ENCODE peak calls at places on chromosomes 5 and 9, in seven cellular contexts. U is CD8-positive, alpha-beta memory T cell; V is fibroblast of villous mesenchyme; O is fibroblast of lung; D is transverse colon; P is body of pancreas; T is cardiac fibroblast. N is an unnamed sample.

GRCh38 chr5:160133071-160133917 is 14.0 kb upstream of the PWWP2A start:
- DNase-seq in T (peak), P (peak), U (no peak), O (peak), V (peak), D (no peak), N (no peak)

GRCh38 chr9:80561526-80561925 is 989.8 kb downstream of the TLE4 start:
- DNase-seq in U (no peak), P (no peak), O (peak), T (peak), V (no peak), D (no peak), N (no peak)

GRCh38 chr5:135598691-135599395 is 20.1 kb upstream of the CXCL14 start:
- DNase-seq in U (no peak), O (no peak), V (no peak), D (no peak), P (no peak), T (no peak), N (no peak)

GRCh38 chr9:100575765-100576368 is 2.0 kb upstream of the CAVIN4 start:
- DNase-seq in O (peak), V (no peak), U (no peak), P (no peak), T (peak), D (no peak), N (no peak)

GRCh38 chr9:88923653-88924284 is 67.5 kb upstream of the S1PR3 start:
- DNase-seq in T (no peak), U (no peak), O (no peak), V (no peak), P (peak), D (no peak), N (no peak)

GRCh38 chr5:63250939-63251338 is 672.3 kb downstream of the LRRC70 start:
- DNase-seq in O (no peak), U (no peak), P (no peak), T (no peak), D (no peak), V (no peak), N (no peak)

GRCh38 chr5:39197556-39197955 is 21.8 kb downstream of the FYB1 start:
- DNase-seq in V (no peak), T (no peak), O (no peak), P (no peak), U (peak), D (no peak), N (no peak)

GRCh38 chr9:127132921-127133647 is 10.6 kb upstream of the ANGPTL2 start:
- DNase-seq in D (no peak), T (peak), P (no peak), U (no peak), V (peak), O (peak), N (no peak)

GRCh38 chr5:112366987-112367386 is 52.1 kb downstream of the EPB41L4A start:
- DNase-seq in T (peak), D (no peak), O (no peak), P (no peak), V (no peak), U (no peak), N (no peak)

GRCh38 chr9:93013856-93014582 is 44.5 kb upstream of the SUSD3 start:
- DNase-seq in T (no peak), U (no peak), V (no peak), D (no peak), O (no peak), P (no peak), N (no peak)

GRCh38 chr5:160493806-160494317 is 72.2 kb downstream of the PTTG1 start:
- DNase-seq in U (no peak), V (no peak), D (no peak), P (no peak), O (no peak), T (no peak), N (no peak)

GRCh38 chr9:107792596-107792995 is 303.0 kb upstream of the KLF4 start:
- DNase-seq in P (no peak), T (no peak), D (no peak), V (no peak), O (no peak), U (no peak), N (no peak)

GRCh38 chr9:101485873-101486692 is 47.6 kb upstream of the RNF20 start:
- DNase-seq in T (peak), O (peak), U (no peak), P (peak), V (peak), D (peak), N (peak)

GRCh38 chr5:95760291-95761191 is 29.4 kb downstream of the RHOBTB3 start:
- DNase-seq in U (no peak), D (no peak), P (no peak), V (peak), T (peak), O (peak), N (no peak)

GRCh38 chr5:137122075-137122474 is 377.1 kb downstream of the SPOCK1 start:
- DNase-seq in T (peak), D (no peak), V (no peak), O (peak), P (peak), U (no peak), N (no peak)

GRCh38 chr5:8517461-8517860 is 648.5 kb downstream of the MTRR start:
- DNase-seq in O (no peak), V (peak), T (no peak), D (no peak), U (no peak), P (no peak), N (no peak)

GRCh38 chr9:89305868-89306267 is 5.1 kb upstream of the CKS2 start:
- DNase-seq in D (no peak), P (no peak), O (no peak), V (no peak), T (no peak), U (no peak), N (no peak)

GRCh38 chr9:95752129-95752731 is 123.3 kb upstream of the ERCC6L2 start:
- DNase-seq in V (no peak), T (no peak), U (no peak), D (no peak), O (no peak), P (no peak), N (no peak)
- H3K4me3 ChIP-seq in V (no peak), T (no peak), U (no peak), D (no peak), O (no peak), P (no peak), N (no peak)

DNA sequence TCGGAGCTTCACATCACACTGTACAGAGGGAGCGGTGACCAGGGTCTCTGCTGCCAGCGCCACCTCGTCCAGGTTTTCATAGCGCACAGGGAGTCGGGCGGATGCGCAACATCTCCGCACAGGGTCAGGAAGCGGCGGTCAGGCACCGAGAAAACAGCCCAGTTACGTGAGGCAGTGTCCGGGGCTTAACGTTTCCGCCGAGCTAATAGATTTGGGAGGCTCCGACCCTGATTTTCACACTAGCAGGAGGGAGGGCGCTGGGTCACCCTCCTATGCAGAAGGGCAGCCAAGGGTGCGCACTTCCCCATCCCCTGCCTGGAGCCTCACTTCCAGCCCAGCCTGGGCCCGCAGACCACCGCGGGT is 13.7 kb downstream of the BTNL9 start:
- DNase-seq in O (no peak), D (no peak), U (no peak), T (no peak), V (no peak), P (no peak), N (no peak)
- H3K4me3 ChIP-seq in O (no peak), D (peak), U (peak), T (no peak), V (no peak), P (no peak), N (no peak)

GRCh38 chr5:146698651-146699050 is 179.9 kb downstream of the PPP2R2B start:
- DNase-seq in T (no peak), U (no peak), P (no peak), O (no peak), V (no peak), D (no peak), N (no peak)

GRCh38 chr5:146699129-146699528 is 179.4 kb downstream of the PPP2R2B start:
- DNase-seq in O (no peak), U (no peak), V (no peak), P (no peak), T (no peak), D (no peak), N (no peak)

GRCh38 chr5:146699729-146700430 is 178.7 kb downstream of the PPP2R2B start:
- DNase-seq in U (no peak), O (no peak), P (no peak), V (no peak), T (no peak), D (no peak), N (no peak)

DNA sequence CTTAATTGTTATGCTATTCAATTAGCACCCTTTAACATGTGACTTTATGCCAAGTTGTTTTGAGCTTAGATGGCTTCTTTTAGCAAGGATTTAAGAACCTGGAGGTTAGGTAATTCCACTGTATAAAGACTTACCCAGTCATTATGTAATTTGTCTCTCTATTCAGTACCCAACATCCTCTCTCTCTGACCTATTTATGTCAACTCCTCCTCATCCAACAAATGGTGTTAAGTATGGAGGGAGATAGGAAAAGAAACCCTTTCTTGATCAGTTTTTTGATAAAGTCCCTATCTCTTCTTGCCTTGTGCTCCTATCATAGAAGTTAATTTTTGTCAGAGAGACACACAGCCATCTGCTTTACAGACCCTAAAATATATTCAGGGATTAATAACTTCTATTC is 181.2 kb upstream of the GPR151 start:
- DNase-seq in D (no peak), V (no peak), T (no peak), O (no peak), P (no peak), U (no peak), N (no peak)
- H3K4me3 ChIP-seq in D (no peak), V (no peak), T (no peak), O (no peak), P (no peak), U (no peak), N (no peak)

DNA sequence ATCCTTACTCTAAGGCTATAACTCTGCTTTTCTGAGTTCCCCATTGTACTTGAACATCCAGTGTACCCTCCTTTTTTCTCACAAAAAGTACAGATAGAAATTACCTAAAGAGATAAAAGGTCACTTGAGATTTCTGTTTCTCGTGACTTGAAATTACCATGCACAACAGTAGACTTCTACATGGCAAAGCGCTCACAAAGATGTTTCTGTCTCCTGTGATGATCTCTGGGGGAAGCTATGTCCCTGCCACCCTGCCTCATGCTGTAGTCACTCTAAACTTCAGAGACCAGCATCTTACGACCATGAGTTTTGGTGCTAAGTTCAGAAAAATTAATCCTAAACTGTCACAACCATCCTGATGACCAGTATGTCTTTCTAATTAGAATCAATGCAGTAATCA is 36.2 kb downstream of the NFIB start:
- DNase-seq in O (no peak), V (no peak), T (peak), U (no peak), P (no peak), D (no peak), N (no peak)
- H3K4me3 ChIP-seq in O (no peak), V (no peak), T (no peak), U (no peak), P (no peak), D (no peak), N (no peak)

N was measured in BE2C.